ENCODE peak calls at places on chromosomes 13 and 19, in ten cellular contexts. D is stimulated activated CD8-positive, alpha-beta memory T cell treated with anti-CD3 and anti-CD28 coated beads, Interleukin-15, amount 100 ng/mL, for 1 hour; Z is effector CD4-positive, alpha-beta T cell; L is HEK293T; O is left kidney; P is fibroblast of lung; B is caudate nucleus; Q is thoracic aorta; F is Daoy; V is iris pigment epithelial cell. M is an unnamed sample.

GRCh38 chr13:34469212-34469983 is 472.7 kb upstream of the NBEA start:
- DNase-seq in P (peak; percentile 86), B (no peak), Q (no peak), V (peak; percentile 7), D (no peak), O (no peak), L (no peak), Z (no peak), F (peak; percentile 13), M (no peak)

GRCh38 chr19:50173144-50173543 is 10.1 kb upstream of the IZUMO2 start:
- DNase-seq in L (peak; percentile 26), D (no peak), P (no peak), O (peak; percentile 68), V (no peak), F (peak; percentile 75), B (no peak), Q (no peak), Z (no peak), M (no peak)

GRCh38 chr19:32018014-32018413 is 327.4 kb upstream of the ZNF507 start:
- DNase-seq in Q (no peak), O (peak; percentile 88), L (no peak), P (peak; percentile 85), B (no peak), F (peak; percentile 97), V (peak; percentile 61), D (no peak), Z (no peak), M (no peak)

GRCh38 chr19:34577531-34578101 is 96.1 kb downstream of the WTIP start:
- DNase-seq in P (no peak), B (no peak), L (no peak), Z (no peak), D (no peak), O (peak; percentile 56), Q (no peak), V (no peak), F (no peak), M (no peak)

GRCh38 chr19:51365211-51366049 is 758 bp downstream of the ETFB start:
- DNase-seq in Q (no peak), F (peak; percentile 50), B (no peak), D (no peak), Z (no peak), V (peak; percentile 59), O (peak; percentile 64), L (no peak), P (peak; percentile 61), M (peak; percentile 55)

GRCh38 chr13:99314640-99315176 is 7.5 kb upstream of the GPR183 start:
- DNase-seq in V (peak; percentile 84), P (peak; percentile 76), Q (no peak), B (no peak), L (no peak), F (no peak), Z (peak; percentile 52), O (peak; percentile 58), D (no peak), M (peak; percentile 78)

GRCh38 chr13:35512271-35512920 is 35.9 kb upstream of the MAB21L1 start:
- DNase-seq in L (no peak), O (no peak), F (peak; percentile 81), Q (no peak), B (no peak), P (peak; percentile 99), D (no peak), V (peak; percentile 93), Z (no peak), M (peak; percentile 94)

GRCh38 chr13:60795219-60795618 is 398.2 kb downstream of the TDRD3 start:
- DNase-seq in L (peak; percentile 13), O (no peak), Z (no peak), D (no peak), Q (no peak), F (no peak), P (no peak), B (no peak), V (no peak), M (no peak)

GRCh38 chr19:14580623-14581237 is 2.2 kb upstream of the CLEC17A start:
- DNase-seq in Q (no peak), V (no peak), P (no peak), O (no peak), L (no peak), Z (no peak), F (no peak), B (no peak), D (no peak), M (no peak)

GRCh38 chr19:41882568-41883462 is at the start of gene ARHGEF1:
- DNase-seq in B (no peak), D (no peak), P (peak; percentile 33), Z (peak; percentile 47), Q (no peak), F (peak; percentile 75), L (no peak), V (no peak), O (peak; percentile 43), M (peak; percentile 58)

GRCh38 chr13:21458457-21458815 is 667 bp downstream of the ZDHHC20 start:
- DNase-seq in Z (no peak), L (peak; percentile 35), F (peak; percentile 25), P (no peak), O (peak; percentile 84), D (peak; percentile 12), B (no peak), Q (no peak), V (no peak), M (peak; percentile 22)

GRCh38 chr19:390386-391198 is 18.4 kb downstream of the C2CD4C start:
- DNase-seq in Z (no peak), V (no peak), D (no peak), Q (no peak), F (no peak), L (no peak), P (no peak), B (no peak), O (no peak), M (no peak)

GRCh38 chr13:37395544-37395943 is 203.0 kb downstream of the POSTN start:
- DNase-seq in D (no peak), Z (no peak), L (no peak), B (no peak), Q (no peak), F (no peak), P (peak; percentile 41), O (no peak), V (no peak), M (peak; percentile 62)

GRCh38 chr19:10968527-10969081 is 7.8 kb downstream of the SMARCA4 start:
- DNase-seq in O (peak; percentile 72), B (no peak), L (no peak), V (no peak), F (no peak), Z (no peak), D (no peak), Q (no peak), P (no peak), M (no peak)

GRCh38 chr13:74153316-74153715 is 19.1 kb upstream of the KLF12 start:
- DNase-seq in D (no peak), Q (no peak), Z (no peak), F (no peak), P (no peak), L (no peak), V (no peak), B (no peak), O (no peak), M (no peak)

M was measured in EH.